ENCODE peak calls at places on chromosomes 2 and 18, in four cellular contexts. A is H1, I is IMR-90, L is mesendoderm. S is an unnamed sample.

GRCh38 chr18:46069524-46069923 is 2.5 kb downstream of the PSTPIP2 start:
- DNase-seq in A (no peak), I (peak; percentile 33), L (no peak), S (no peak)

GRCh38 chr18:6714027-6714426 is 15.5 kb upstream of the ARHGAP28 start:
- DNase-seq in A (no peak), L (peak; percentile 65), I (no peak), S (no peak)

GRCh38 chr18:68769423-68769822 is 28.5 kb upstream of the CCDC102B start:
- DNase-seq in A (no peak), L (no peak), I (no peak), S (no peak)

GRCh38 chr2:8515390-8515761 is 166.5 kb upstream of the ID2 start:
- DNase-seq in I (no peak), A (no peak), L (no peak), S (no peak)

GRCh38 chr2:215626812-215627281 is 191.0 kb upstream of the FN1 start:
- DNase-seq in I (no peak), A (no peak), L (peak; percentile 33), S (no peak)

GRCh38 chr18:26863122-26863879 is 2.2 kb downstream of the AQP4 start:
- DNase-seq in A (no peak), I (no peak), L (peak; percentile 65), S (peak; percentile 77)

GRCh38 chr2:21740529-21740928 is 616.8 kb downstream of the TDRD15 start:
- DNase-seq in L (no peak), I (peak; percentile 45), A (no peak), S (no peak)

GRCh38 chr2:225559090-225559489 is 159.6 kb downstream of the NYAP2 start:
- DNase-seq in A (no peak), L (no peak), I (no peak), S (no peak)

GRCh38 chr2:9135804-9136558 is 70.6 kb upstream of the ASAP2 start:
- DNase-seq in L (no peak), I (peak; percentile 86), A (no peak), S (no peak)

GRCh38 chr2:191899442-191899841 is 52.6 kb upstream of the CAVIN2 start:
- DNase-seq in L (no peak), A (no peak), I (peak; percentile 91), S (no peak)

GRCh38 chr2:195447353-195447975 is 209.6 kb upstream of the SLC39A10 start:
- DNase-seq in I (no peak), A (no peak), L (no peak), S (no peak)

GRCh38 chr2:101981066-101981465 is 10.7 kb upstream of the IL1R2 start:
- DNase-seq in I (no peak), A (no peak), L (no peak), S (no peak)

GRCh38 chr2:238589591-238590460 is 163.1 kb downstream of the ASB1 start:
- DNase-seq in A (no peak), L (no peak), I (no peak), S (peak; percentile 26)

GRCh38 chr2:159489476-159489875 is 126.9 kb downstream of the BAZ2B start:
- DNase-seq in A (no peak), I (no peak), L (no peak), S (no peak)

GRCh38 chr2:191791953-191792560 is 54.8 kb downstream of the CAVIN2 start:
- DNase-seq in I (peak; percentile 7), L (peak; percentile 10), A (no peak), S (no peak)

GRCh38 chr2:128941676-128942075 is 623.0 kb upstream of the HS6ST1 start:
- DNase-seq in L (no peak), A (no peak), I (no peak), S (no peak)

GRCh38 chr2:201232125-201232815 is 28.1 kb upstream of the CASP8 start:
- DNase-seq in A (peak; percentile 70), L (peak; percentile 98), I (peak; percentile 87), S (peak; percentile 94)

GRCh38 chr2:45897836-45898235 is 246.4 kb downstream of the PRKCE start:
- DNase-seq in A (no peak), L (no peak), I (no peak), S (no peak)

DNA sequence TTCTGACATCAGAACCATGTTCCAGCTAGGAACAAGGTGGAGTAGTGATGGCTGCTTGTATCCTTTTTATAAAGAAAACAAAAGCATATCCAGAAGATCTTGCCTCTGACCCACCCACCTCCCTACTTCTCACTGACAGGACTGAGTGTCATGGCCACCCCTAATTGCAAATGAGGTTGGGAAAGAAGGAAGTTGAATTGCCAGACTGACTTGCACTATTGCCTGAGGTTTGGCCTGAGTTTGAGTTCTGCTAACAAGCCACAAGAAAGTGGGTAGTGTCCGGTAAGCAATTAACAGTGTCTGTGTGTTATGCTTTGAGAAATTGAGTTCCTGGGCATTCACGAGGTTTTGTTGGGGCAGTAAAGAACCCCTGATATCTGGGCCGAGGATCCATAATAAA is 22.8 kb downstream of the SGPP2 start:
- DNase-seq in L (no peak), A (no peak), I (no peak), S (no peak)
- H3K56ac ChIP-seq in L (no peak overlapping the region), A (no peak overlapping the region), I (no peak overlapping the region), S (no peak overlapping the region)

GRCh38 chr2:38105911-38106310 is 30.0 kb upstream of the CYP1B1 start:
- DNase-seq in A (no peak), L (peak; percentile 74), I (no peak), S (no peak)
- H3K27ac ChIP-seq in A (no peak overlapping the region), L (peak overlapping the region; percentile 52), I (no peak overlapping the region), S (peak overlapping the region; percentile 30)

GRCh38 chr2:60295591-60295962 is 257.9 kb downstream of the BCL11A start:
- DNase-seq in L (peak; percentile 65), I (no peak), A (no peak), S (peak; percentile 64)
- H3K56ac ChIP-seq in L (no peak overlapping the region), I (no peak overlapping the region), A (no peak overlapping the region), S (no peak overlapping the region)

GRCh38 chr2:118433566-118433965 is 345.3 kb downstream of the INSIG2 start:
- DNase-seq in A (no peak), L (no peak), I (no peak), S (no peak)

GRCh38 chr2:118431997-118432396 is 343.7 kb downstream of the INSIG2 start:
- DNase-seq in L (no peak), I (no peak), A (no peak), S (no peak)

GRCh38 chr2:118431188-118431562 is 342.9 kb downstream of the INSIG2 start:
- DNase-seq in A (no peak), I (no peak), L (peak; percentile 14), S (no peak)

GRCh38 chr2:118431586-118431985 is 343.3 kb downstream of the INSIG2 start:
- DNase-seq in A (no peak), I (no peak), L (no peak), S (no peak)

DNA sequence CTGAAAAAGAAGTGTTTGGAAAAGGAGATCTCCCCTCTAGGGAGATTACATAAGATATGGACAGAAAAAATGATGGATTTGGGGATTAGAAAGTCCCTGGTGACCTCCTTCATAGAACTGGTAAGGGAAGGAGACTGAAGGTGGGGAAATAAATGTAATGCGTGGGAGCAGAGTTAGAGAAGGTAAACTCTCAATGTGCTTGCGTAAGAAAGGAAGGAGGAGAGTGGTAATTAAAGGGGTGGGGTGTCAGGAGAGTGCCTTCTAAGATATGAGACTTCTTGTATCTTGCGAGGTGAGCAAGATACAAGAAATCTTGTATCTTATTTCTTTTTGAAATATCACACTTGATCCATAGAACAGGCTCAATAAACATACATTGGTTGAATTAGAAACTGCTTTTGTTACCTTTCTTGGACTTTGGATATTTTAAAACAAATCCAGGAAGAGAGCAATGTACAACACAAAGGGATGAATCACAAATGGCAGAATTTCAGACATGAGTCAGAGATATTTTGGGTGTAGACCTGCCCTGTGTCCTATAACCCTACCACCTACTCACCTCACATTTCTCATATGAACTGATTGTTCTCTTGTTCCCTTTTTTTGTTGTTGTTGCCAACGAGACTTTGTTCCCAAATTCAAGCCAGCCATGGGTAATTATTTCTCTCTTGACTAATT is 342.4 kb downstream of the INSIG2 start:
- DNase-seq in I (no peak), A (no peak), L (no peak), S (no peak)
- H3K27ac ChIP-seq in I (no peak overlapping the region), A (no peak overlapping the region), L (no peak overlapping the region), S (no peak overlapping the region)

S was measured in H9.